ENCODE peak calls at places on chromosomes 3 and 15, in ten cellular contexts. K is brain microvascular endothelial cell, O is GM04504, C is putamen, W is NCI-H1092, A is sciatic nerve, J is Ammon's horn, Z is left lung, X is globus pallidus, F is HuH-7. U is an unnamed sample.
A peak's percentile ranks its signal among the peaks of the same experiment; 100 is the strongest.

GRCh38 chr3:54965746-54966145 is 37.9 kb upstream of the LRTM1 start:
- DNase-seq in K (peak; percentile 85), O (peak; percentile 70), C (no peak), W (no peak), A (no peak), J (no peak), Z (no peak), X (no peak), F (no peak), U (no peak)

GRCh38 chr3:32646761-32647160 is 38.2 kb upstream of the CNOT10 start:
- DNase-seq in K (no peak), O (no peak), C (no peak), W (no peak), A (no peak), J (no peak), Z (no peak), X (no peak), F (no peak), U (no peak)

GRCh38 chr3:155805204-155805801 is 775 bp downstream of the C3orf33 start:
- DNase-seq in K (peak; percentile 32), O (no peak), C (no peak), W (no peak), A (no peak), J (peak; percentile 4), Z (no peak), X (no peak), F (no peak), U (no peak)

GRCh38 chr3:11236588-11237461 is 35.4 kb upstream of the ATG7 start:
- DNase-seq in K (peak; percentile 39), O (no peak), C (no peak), W (peak; percentile 36), A (peak; percentile 75), J (peak; percentile 34), Z (peak; percentile 84), X (peak; percentile 12), F (peak; percentile 82), U (no peak)

GRCh38 chr3:185924375-185924774 is 13.4 kb downstream of the TRA2B start:
- DNase-seq in K (no peak), O (no peak), C (no peak), W (no peak), A (no peak), J (no peak), Z (no peak), X (no peak), F (no peak), U (no peak)

GRCh38 chr3:60017631-60018030 is 967.8 kb upstream of the CFAP20DC start:
- DNase-seq in K (no peak), O (peak; percentile 11), C (no peak), W (no peak), A (no peak), J (no peak), Z (no peak), X (no peak), F (no peak), U (no peak)

GRCh38 chr3:39524107-39524506 is 56.6 kb downstream of the MOBP start:
- DNase-seq in K (no peak), O (no peak), C (no peak), W (no peak), A (no peak), J (no peak), Z (no peak), X (no peak), F (no peak), U (no peak)

GRCh38 chr3:187012609-187013051 is 82.3 kb downstream of the ST6GAL1 start:
- DNase-seq in K (no peak), O (no peak), C (no peak), W (peak; percentile 36), A (peak; percentile 54), J (peak; percentile 41), Z (no peak), X (no peak), F (no peak), U (no peak)

GRCh38 chr15:81407679-81408078 is 33.7 kb upstream of the TMC3 start:
- DNase-seq in K (no peak), O (no peak), C (no peak), W (no peak), A (no peak), J (no peak), Z (no peak), X (no peak), F (no peak), U (no peak)

GRCh38 chr15:55774113-55774970 is 31.4 kb upstream of the PRTG start:
- DNase-seq in K (peak; percentile 44), O (no peak), C (no peak), W (peak; percentile 8), A (peak; percentile 58), J (no peak), Z (no peak), X (no peak), F (peak; percentile 32), U (no peak)

GRCh38 chr15:69574506-69574905 is 121.9 kb downstream of the RPLP1 start:
- DNase-seq in K (no peak), O (no peak), C (no peak), W (no peak), A (no peak), J (no peak), Z (no peak), X (no peak), F (no peak), U (peak; percentile 55)

GRCh38 chr15:72859023-72859756 is 75.6 kb upstream of the ADPGK start:
- DNase-seq in K (no peak), O (no peak), C (peak; percentile 45), W (no peak), A (no peak), J (peak; percentile 79), Z (no peak), X (peak; percentile 63), F (no peak), U (no peak)

GRCh38 chr15:69719527-69719926 is 266.9 kb downstream of the RPLP1 start:
- DNase-seq in K (no peak), O (no peak), C (no peak), W (no peak), A (no peak), J (peak; percentile 39), Z (no peak), X (no peak), F (no peak), U (no peak)

GRCh38 chr3:171453175-171453868 is 6.9 kb downstream of the TNIK start:
- DNase-seq in K (no peak), O (no peak), C (no peak), W (no peak), A (no peak), J (no peak), Z (no peak), X (peak; percentile 42), F (peak; percentile 61), U (no peak)

GRCh38 chr3:175335229-175335628 is 476.1 kb downstream of the NAALADL2 start:
- DNase-seq in K (no peak), O (no peak), C (no peak), W (no peak), A (no peak), J (no peak), Z (no peak), X (no peak), F (no peak), U (no peak)